ENCODE peak calls at places on chromosomes 13 and 19, in four cellular contexts. K is cardiac muscle cell, I is keratinocyte, Z is heart left ventricle. W is an unnamed sample. For H3K4me1, the result is how much of the 10 kb centered on the place peaks cover.

GRCh38 chr13:52414963-52415362 is 9.0 kb upstream of the THSD1 start:
- DNase-seq in Z (no peak), I (peak), K (no peak), W (no peak)

GRCh38 chr13:106393776-106394175 is 141.7 kb downstream of the EFNB2 start:
- DNase-seq in Z (no peak), I (peak), K (no peak), W (no peak)

GRCh38 chr19:3142292-3142670 is 6.4 kb downstream of the GNA15 start:
- DNase-seq in Z (no peak), K (no peak), I (peak), W (no peak)

GRCh38 chr13:38135590-38135989 is 214.1 kb upstream of the UFM1 start:
- DNase-seq in I (no peak), K (peak), Z (no peak), W (no peak)

GRCh38 chr19:32809254-32809653 is 60.3 kb downstream of the SLC7A9 start:
- DNase-seq in K (no peak), Z (no peak), I (no peak), W (no peak)

GRCh38 chr13:74931698-74932433 is 550.1 kb downstream of the TBC1D4 start:
- DNase-seq in Z (no peak), I (no peak), K (no peak), W (no peak)

GRCh38 chr19:34963531-34964406 is at the start of gene ZNF792:
- DNase-seq in I (no peak), K (peak), Z (peak), W (peak)

GRCh38 chr13:24463078-24463477 is 49.5 kb downstream of the PARP4 start:
- DNase-seq in K (no peak), I (no peak), Z (no peak), W (no peak)

GRCh38 chr19:38836438-38837303 is 5.1 kb upstream of the ECH1 start:
- DNase-seq in K (no peak), Z (no peak), I (no peak), W (no peak)

GRCh38 chr19:45655073-45655472 is 12.9 kb upstream of the GIPR start:
- DNase-seq in I (no peak), Z (no peak), K (no peak), W (no peak)
- H3K27ac ChIP-seq in I (no peak), Z (no peak), K (no peak), W (no peak)

GRCh38 chr13:20943519-20944012 is 41.0 kb upstream of the XPO4 start:
- DNase-seq in Z (peak), K (peak), I (peak), W (peak)

GRCh38 chr13:20942938-20943518 is 40.5 kb upstream of the XPO4 start:
- DNase-seq in K (no peak), Z (no peak), I (no peak), W (no peak)

GRCh38 chr13:20940083-20940482 is 37.5 kb upstream of the XPO4 start:
- DNase-seq in I (no peak), Z (no peak), K (no peak), W (no peak)

GRCh38 chr13:20939662-20940061 is 37.1 kb upstream of the XPO4 start:
- DNase-seq in Z (peak), K (no peak), I (no peak), W (no peak)

DNA sequence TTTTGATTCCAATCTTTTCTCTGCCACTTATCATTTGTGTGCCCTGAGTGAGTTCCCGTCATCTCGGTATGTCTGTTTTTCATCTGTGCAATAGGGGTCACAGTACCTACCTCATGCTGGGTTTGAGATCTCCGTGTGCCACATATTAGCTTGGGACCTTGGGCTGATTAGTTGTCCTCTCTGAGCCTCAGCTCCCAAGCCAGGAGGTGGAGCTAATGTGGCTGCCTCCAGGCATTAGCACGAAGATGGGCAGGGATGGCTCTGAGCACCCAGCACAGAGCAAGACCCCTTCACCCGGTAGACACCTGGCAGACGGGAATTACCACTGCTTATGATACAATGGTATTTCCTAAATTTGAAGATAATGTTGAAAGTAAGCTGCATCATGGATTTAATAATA is 35.8 kb upstream of the XPO4 start:
- DNase-seq in K (no peak), I (no peak), Z (no peak), W (no peak)
- TF ChIP-seq CTCF in K (no peak), I (no peak), Z (no peak), W (no peak)

GRCh38 chr19:1412323-1412923 is 5.0 kb downstream of the DAZAP1 start:
- DNase-seq in I (no peak), Z (no peak), K (no peak), W (no peak)

GRCh38 chr19:1411255-1412191 is 4.1 kb downstream of the DAZAP1 start:
- DNase-seq in Z (peak), K (no peak), I (no peak), W (no peak)

GRCh38 chr19:1410136-1410786 is 2.9 kb downstream of the DAZAP1 start:
- DNase-seq in Z (no peak), I (no peak), K (no peak), W (no peak)

GRCh38 chr19:1410789-1411188 is 3.4 kb downstream of the DAZAP1 start:
- DNase-seq in I (no peak), K (no peak), Z (no peak), W (no peak)

DNA sequence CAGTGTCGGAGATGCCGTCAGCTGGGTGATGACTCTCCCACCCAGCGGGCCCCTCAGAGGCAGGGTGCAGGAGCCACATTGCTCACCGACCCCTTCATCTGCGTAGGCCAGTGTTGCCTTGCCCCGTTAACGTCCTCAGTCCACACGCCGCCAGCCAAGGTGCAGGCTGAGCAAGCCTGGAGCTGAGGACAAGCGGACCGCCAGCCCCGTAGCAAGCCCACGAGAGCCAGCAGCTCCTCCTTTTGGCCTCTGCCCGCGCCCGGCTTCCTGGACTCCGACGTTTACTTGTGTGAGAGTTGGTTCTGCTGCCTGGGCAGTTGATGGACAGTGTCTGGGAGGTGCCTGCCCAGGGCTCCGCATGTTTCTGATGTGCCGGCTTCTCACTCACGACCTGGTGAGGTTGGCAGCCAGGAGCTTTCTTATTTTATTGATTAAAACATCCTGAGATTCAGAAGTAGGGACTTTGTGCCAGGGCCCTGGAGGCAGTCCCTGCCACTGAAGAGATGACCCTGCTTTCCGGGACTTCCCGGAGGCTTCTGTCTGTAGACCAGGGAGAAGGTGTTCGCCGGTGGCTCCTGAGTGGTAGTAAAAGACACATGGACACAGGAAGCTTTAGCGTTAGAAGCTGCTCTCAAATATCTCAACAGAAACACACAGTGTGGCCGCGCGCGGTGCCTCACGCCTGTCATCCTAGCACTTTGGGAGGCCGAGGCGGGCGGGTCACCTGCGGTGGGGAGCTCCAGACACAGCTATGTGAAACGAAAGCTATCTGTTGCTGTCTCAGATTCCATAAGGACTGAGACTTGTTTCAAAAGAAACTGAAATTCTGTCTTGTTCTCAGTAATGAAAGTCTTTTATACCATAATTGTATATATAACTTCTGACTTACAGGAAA is 5.9 kb downstream of the DAZAP1 start:
- DNase-seq in I (no peak), K (no peak), Z (no peak), W (no peak)
- H3K4me1 ChIP-seq in I (half or more), K (under half), Z (half or more), W (half or more)

DNA sequence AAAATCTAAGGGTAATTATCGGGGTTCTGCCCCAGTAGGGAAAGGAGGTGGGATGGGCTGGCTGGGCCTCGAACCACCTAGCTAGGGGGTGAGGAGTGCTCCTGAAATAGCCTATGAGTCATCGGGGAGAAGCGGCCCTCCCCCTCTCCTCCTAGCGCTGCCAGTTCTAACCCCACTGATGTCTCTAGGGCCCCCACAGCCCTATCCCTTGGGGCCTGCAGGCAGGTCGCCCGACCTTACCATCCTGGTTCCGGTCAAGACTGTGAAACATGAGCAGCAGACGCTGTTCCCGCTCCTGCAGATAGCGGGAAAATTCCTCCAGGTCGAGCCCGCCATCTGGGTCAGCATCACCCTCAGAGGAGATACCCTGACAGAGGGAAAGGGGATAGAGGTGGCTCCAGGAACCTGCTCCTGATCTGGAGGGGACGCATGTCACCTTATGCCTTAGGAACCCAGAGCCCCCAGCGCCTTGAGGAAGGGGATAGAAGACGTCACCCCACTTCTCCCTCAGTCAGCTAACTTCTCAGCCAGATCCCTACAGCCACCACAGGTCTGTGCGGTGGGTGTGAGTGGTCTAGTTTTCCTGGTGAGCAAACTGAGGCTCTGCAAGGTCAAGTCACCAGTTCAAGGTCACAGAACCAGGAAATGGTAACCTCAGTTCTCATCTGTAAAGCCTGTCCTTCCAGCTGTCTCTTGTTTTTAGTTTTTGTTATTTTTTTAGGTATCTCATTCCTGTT is 1.5 kb downstream of the SLC25A23 start:
- DNase-seq in K (no peak), I (no peak), Z (no peak), W (no peak)
- H3K27ac ChIP-seq in K (no peak), I (no peak), Z (no peak), W (no peak)

DNA sequence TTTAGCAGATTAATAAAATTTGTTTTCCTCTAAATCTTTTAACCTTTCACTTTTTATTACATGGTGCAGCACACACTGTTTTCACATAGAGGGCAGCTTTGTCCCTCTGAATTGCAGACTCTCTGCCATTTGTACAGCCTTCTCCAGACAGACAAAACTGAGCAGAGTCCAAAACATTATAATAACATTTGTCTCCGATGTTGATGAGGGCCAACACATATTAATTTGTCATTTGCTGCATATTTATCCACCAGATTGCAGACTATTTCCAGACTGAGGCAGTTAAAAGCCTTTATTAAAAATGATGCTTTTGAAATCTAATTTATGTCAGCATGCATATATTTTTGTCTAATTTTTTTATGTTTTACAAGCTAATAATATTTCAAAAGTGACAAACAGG is 1251.9 kb upstream of the SLC10A2 start:
- DNase-seq in I (no peak), Z (no peak), K (peak), W (no peak)
- TF ChIP-seq CTCF in I (no peak), Z (peak), K (peak), W (no peak)

GRCh38 chr19:40425450-40426287 is at the start of gene SERTAD1:
- DNase-seq in K (peak), I (peak), Z (peak), W (peak)

GRCh38 chr19:40423227-40423566 is 2.6 kb downstream of the SERTAD1 start:
- DNase-seq in I (no peak), K (no peak), Z (no peak), W (no peak)

GRCh38 chr19:40424637-40425449 is 949 bp downstream of the SERTAD1 start:
- DNase-seq in I (no peak), K (peak), Z (no peak), W (peak)

GRCh38 chr19:40422428-40423226 is 3.2 kb downstream of the SERTAD1 start:
- DNase-seq in Z (no peak), K (no peak), I (no peak), W (no peak)

DNA sequence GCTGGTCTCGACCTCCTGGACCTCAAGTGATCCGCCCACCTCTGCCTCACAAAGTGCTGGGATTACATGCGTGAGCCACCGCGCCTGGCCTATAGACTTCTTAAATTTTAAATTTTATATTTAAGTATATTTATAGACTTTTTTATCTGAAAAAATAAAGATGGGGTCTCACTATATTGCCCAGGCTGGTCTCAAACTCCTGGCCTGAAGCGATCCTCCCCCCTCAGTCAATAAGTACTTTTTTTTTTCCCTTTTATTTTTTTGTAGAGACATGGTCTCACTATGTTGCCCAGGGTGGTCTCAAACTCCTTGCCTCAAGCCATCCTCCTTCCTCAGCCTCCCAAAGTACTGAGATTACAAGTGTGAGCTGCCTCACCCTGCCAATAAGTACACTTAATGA is 1.9 kb downstream of the SERTAD1 start:
- DNase-seq in K (no peak), Z (no peak), I (no peak), W (no peak)
- H3K4me1 ChIP-seq in K (under half), Z (under half), I (under half), W (under half)

GRCh38 chr19:46925548-46925950 is 64.8 kb downstream of the ARHGAP35 start:
- DNase-seq in I (no peak), Z (no peak), K (no peak), W (no peak)
- H3K27ac ChIP-seq in I (peak), Z (no peak), K (peak), W (no peak)

GRCh38 chr19:52992109-52993004 is 21.4 kb upstream of the ERVV-1 start:
- DNase-seq in K (peak), Z (peak), I (no peak), W (peak)

GRCh38 chr19:52991484-52991883 is 22.2 kb upstream of the ERVV-1 start:
- DNase-seq in K (no peak), I (peak), Z (no peak), W (no peak)

GRCh38 chr19:52991021-52991420 is 22.7 kb upstream of the ERVV-1 start:
- DNase-seq in Z (no peak), I (no peak), K (no peak), W (no peak)

GRCh38 chr19:52995711-52996110 is 18.0 kb upstream of the ERVV-1 start:
- DNase-seq in Z (no peak), I (no peak), K (no peak), W (no peak)

GRCh38 chr19:52993342-52994178 is 20.2 kb upstream of the ERVV-1 start:
- DNase-seq in I (peak), Z (peak), K (peak), W (peak)
- TF ChIP-seq CTCF in I (peak), Z (peak), K (peak), W (peak)

GRCh38 chr19:42249769-42250168 is 5.2 kb downstream of the ERF start:
- DNase-seq in Z (no peak), K (no peak), I (no peak), W (no peak)
- H3K4me1 ChIP-seq in Z (under half), K (under half), I (under half), W (half or more)